ENCODE peak calls at places on chromosomes 13 and 19, in eight cellular contexts. E is head of caudate nucleus, G is ACHN, I is GF-D8, S is left lobe of liver, R is left lung, U is aorta, V is T-cell. N is an unnamed sample.

GRCh38 chr13:79749985-79750551 is 269.1 kb downstream of the NDFIP2 start:
- DNase-seq in I (no peak), V (no peak), G (peak; percentile 94), R (no peak), E (no peak), S (no peak), U (no peak), N (no peak)

GRCh38 chr13:79791471-79792042 is 310.6 kb downstream of the NDFIP2 start:
- DNase-seq in I (no peak), S (no peak), U (no peak), R (no peak), G (no peak), E (no peak), V (no peak), N (no peak)

GRCh38 chr19:7565332-7565731 is 29.8 kb downstream of the PNPLA6 start:
- DNase-seq in U (no peak), I (no peak), V (no peak), S (no peak), E (no peak), G (no peak), R (no peak), N (no peak)

GRCh38 chr19:32471095-32471494 is 65.5 kb downstream of the DPY19L3 start:
- DNase-seq in E (no peak), I (no peak), V (no peak), U (no peak), S (no peak), G (no peak), R (no peak), N (no peak)

GRCh38 chr19:4018140-4018613 is 10.6 kb downstream of the PIAS4 start:
- DNase-seq in E (no peak), I (no peak), V (no peak), R (no peak), G (no peak), S (no peak), U (no peak), N (no peak)

GRCh38 chr13:80011448-80012212 is 329.3 kb downstream of the SPRY2 start:
- DNase-seq in U (no peak), G (no peak), E (no peak), S (no peak), I (no peak), R (no peak), V (no peak), N (no peak)

GRCh38 chr13:106096661-106097092 is 438.8 kb downstream of the EFNB2 start:
- DNase-seq in G (no peak), E (no peak), V (no peak), R (no peak), S (no peak), I (no peak), U (no peak), N (no peak)

GRCh38 chr13:40464991-40465390 is 201.4 kb downstream of the FOXO1 start:
- DNase-seq in S (no peak), G (no peak), I (no peak), U (no peak), E (no peak), V (no peak), R (no peak), N (no peak)

GRCh38 chr19:55600336-55601028 is 394 bp downstream of the ZNF524 start:
- DNase-seq in G (no peak), R (peak; percentile 91), I (no peak), U (peak; percentile 89), V (no peak), E (peak; percentile 82), S (no peak), N (no peak)

GRCh38 chr19:37980419-37980975 is 73.5 kb downstream of the SIPA1L3 start:
- DNase-seq in G (peak; percentile 93), U (peak; percentile 46), S (no peak), I (no peak), E (no peak), V (no peak), R (no peak), N (no peak)

GRCh38 chr19:2282062-2282861 is at the start of gene PEAK3:
- DNase-seq in I (peak; percentile 57), G (no peak), S (peak; percentile 69), R (peak; percentile 98), U (peak; percentile 89), V (no peak), E (peak; percentile 69), N (no peak)

GRCh38 chr19:5403968-5404640 is 51.1 kb upstream of the ZNRF4 start:
- DNase-seq in G (peak; percentile 84), E (peak; percentile 18), S (peak; percentile 62), I (no peak), U (peak; percentile 92), V (no peak), R (peak; percentile 82), N (no peak)

N was measured in CD8-positive, alpha-beta memory T cell.